ENCODE peak calls at places on chromosomes 11 and 22, in nine cellular contexts. R, Y, E, M, T, P, A, J and D are unnamed samples.
A peak's percentile ranks its signal among the peaks of the same experiment; 100 is the strongest.

GRCh38 chr11:44356351-44356750 is 46.4 kb upstream of the ALX4 start:
- DNase-seq in Y (no peak), P (no peak), A (no peak), J (no peak), R (no peak), E (no peak), M (no peak), T (no peak), D (no peak)

GRCh38 chr22:45112136-45112879 is 51.4 kb upstream of the NUP50 start:
- DNase-seq in R (no peak), T (no peak), Y (no peak), P (no peak), E (no peak), J (no peak), M (no peak), A (no peak), D (no peak)

GRCh38 chr11:113549611-113550061 is 74.4 kb upstream of the DRD2 start:
- DNase-seq in E (no peak), A (no peak), M (no peak), J (no peak), Y (no peak), R (no peak), T (no peak), P (no peak), D (no peak)

GRCh38 chr22:42993651-42994275 is 21.2 kb downstream of the PACSIN2 start:
- DNase-seq in A (no peak), T (no peak), R (no peak), M (no peak), E (no peak), Y (no peak), P (no peak), J (no peak), D (no peak)

GRCh38 chr11:125315088-125315740 is 150.7 kb downstream of the PKNOX2 start:
- DNase-seq in R (no peak), J (no peak), Y (peak; percentile 69), E (no peak), A (no peak), M (no peak), T (no peak), P (no peak), D (no peak)

GRCh38 chr22:32617883-32618282 is 143.3 kb downstream of the FBXO7 start:
- DNase-seq in E (no peak), R (peak; percentile 15), T (no peak), J (no peak), P (no peak), M (peak; percentile 21), Y (no peak), A (no peak), D (no peak)

GRCh38 chr11:20035701-20036601 is 124.3 kb downstream of the DBX1 start:
- DNase-seq in J (peak; percentile 80), P (no peak), Y (no peak), E (no peak), M (no peak), R (peak; percentile 33), A (no peak), T (no peak), D (no peak)

GRCh38 chr11:64763804-64764611 is 4.2 kb upstream of the PYGM start:
- DNase-seq in T (peak; percentile 55), A (peak; percentile 40), J (no peak), Y (no peak), M (peak; percentile 88), P (no peak), R (no peak), E (no peak), D (no peak)

GRCh38 chr11:69907611-69908010 is 88.4 kb upstream of the FGF3 start:
- DNase-seq in R (no peak), Y (no peak), E (no peak), M (peak; percentile 63), J (no peak), T (no peak), A (no peak), P (no peak), D (no peak)

GRCh38 chr11:17722000-17722643 is 2.8 kb downstream of the MYOD1 start:
- DNase-seq in T (no peak), Y (no peak), A (no peak), J (no peak), E (no peak), P (peak; percentile 53), R (no peak), M (no peak), D (no peak)

GRCh38 chr11:68855205-68855978 is 13.7 kb upstream of the CPT1A start:
- DNase-seq in R (peak; percentile 75), P (peak; percentile 14), M (peak; percentile 90), J (no peak), E (no peak), T (peak; percentile 30), Y (peak; percentile 52), A (no peak), D (peak; percentile 39)

GRCh38 chr11:73988227-73988626 is 5.6 kb upstream of the UCP2 start:
- DNase-seq in R (no peak), T (no peak), J (no peak), M (peak; percentile 20), E (no peak), A (no peak), P (no peak), Y (no peak), D (no peak)

GRCh38 chr11:120626791-120627190 is 115.2 kb downstream of the GRIK4 start:
- DNase-seq in J (no peak), M (no peak), Y (no peak), E (no peak), R (no peak), T (no peak), A (no peak), P (no peak), D (no peak)

GRCh38 chr11:32391965-32392553 is 43.3 kb downstream of the WT1 start:
- DNase-seq in Y (no peak), M (no peak), E (no peak), R (no peak), T (no peak), P (no peak), J (no peak), A (no peak), D (no peak)

GRCh38 chr11:11952036-11952435 is 56.4 kb downstream of the DKK3 start:
- DNase-seq in Y (no peak), E (no peak), A (no peak), R (no peak), J (no peak), P (no peak), M (no peak), T (no peak), D (no peak)

GRCh38 chr22:25750569-25751173 is 8.7 kb downstream of the MYO18B start:
- DNase-seq in J (no peak), R (no peak), A (no peak), T (no peak), P (no peak), E (no peak), M (no peak), Y (peak; percentile 20), D (peak; percentile 58)

GRCh38 chr11:2519879-2520735 is 75.3 kb downstream of the KCNQ1 start:
- DNase-seq in E (no peak), A (no peak), P (no peak), R (no peak), T (no peak), J (no peak), M (peak; percentile 57), Y (peak; percentile 11), D (no peak)

GRCh38 chr22:39343259-39344045 is 6.3 kb upstream of the SYNGR1 start:
- DNase-seq in J (peak; percentile 32), E (no peak), Y (peak; percentile 53), P (peak; percentile 71), T (peak; percentile 60), A (peak; percentile 29), R (peak; percentile 85), M (no peak), D (peak; percentile 77)

GRCh38 chr11:109978895-109979294 is 114.3 kb upstream of the ZC3H12C start:
- DNase-seq in P (no peak), A (no peak), J (no peak), M (no peak), R (no peak), T (no peak), E (no peak), Y (no peak), D (no peak)

GRCh38 chr22:44445731-44446130 is 52.3 kb downstream of the RTL6 start:
- DNase-seq in R (no peak), T (no peak), P (peak; percentile 30), M (peak; percentile 48), J (no peak), A (no peak), E (no peak), Y (no peak), D (no peak)

GRCh38 chr11:116513894-116514293 is 258.9 kb downstream of the BUD13 start:
- DNase-seq in Y (no peak), T (no peak), J (no peak), P (peak; percentile 36), A (no peak), M (no peak), E (no peak), R (peak; percentile 54), D (peak; percentile 65)

GRCh38 chr11:63845305-63845704 is 6.4 kb downstream of the MARK2 start:
- DNase-seq in Y (no peak), M (no peak), J (no peak), P (no peak), T (no peak), A (no peak), E (no peak), R (peak; percentile 64), D (no peak)

GRCh38 chr22:19193879-19194278 is 15.3 kb upstream of the SLC25A1 start:
- DNase-seq in P (no peak), A (no peak), E (no peak), J (no peak), Y (no peak), M (no peak), R (no peak), T (no peak), D (peak; percentile 27)

GRCh38 chr22:30881361-30882180 is 87.0 kb downstream of the MORC2 start:
- DNase-seq in R (peak; percentile 89), A (no peak), P (no peak), E (no peak), Y (no peak), T (no peak), J (no peak), M (peak; percentile 66), D (peak; percentile 96)

GRCh38 chr22:24894998-24895397 is 51.5 kb downstream of the LHFPL7 start:
- DNase-seq in M (no peak), E (peak; percentile 7), T (no peak), J (no peak), A (no peak), P (peak; percentile 70), Y (peak; percentile 87), R (peak; percentile 65), D (no peak)

GRCh38 chr22:49260681-49261580 is 566.7 kb downstream of the BRD1 start:
- DNase-seq in J (no peak), T (no peak), A (no peak), R (no peak), M (no peak), P (no peak), E (no peak), Y (no peak), D (no peak)

GRCh38 chr11:60852060-60852638 is 3.6 kb downstream of the PTGDR2 start:
- DNase-seq in T (no peak), J (no peak), Y (no peak), A (no peak), M (no peak), E (no peak), R (peak; percentile 71), P (peak; percentile 39), D (no peak)

GRCh38 chr22:33539902-33540751 is 380.1 kb downstream of the LARGE1 start:
- DNase-seq in M (no peak), T (no peak), Y (peak; percentile 58), P (peak; percentile 81), J (no peak), R (peak; percentile 59), E (no peak), A (no peak), D (no peak)

GRCh38 chr11:65932558-65932919 is 12.7 kb upstream of the TSGA10IP start:
- DNase-seq in Y (no peak), M (no peak), T (no peak), P (peak; percentile 31), R (no peak), J (no peak), E (no peak), A (no peak), D (peak; percentile 43)

GRCh38 chr11:67301313-67301921 is 1.9 kb upstream of the SSH3 start:
- DNase-seq in T (peak; percentile 9), A (no peak), M (peak; percentile 78), J (no peak), P (no peak), R (peak; percentile 4), E (no peak), Y (no peak), D (no peak)

GRCh38 chr11:135019343-135019742 is 607.3 kb upstream of the B3GAT1 start:
- DNase-seq in M (no peak), P (no peak), T (no peak), Y (no peak), A (no peak), R (no peak), J (no peak), E (no peak), D (no peak)